ENCODE peak calls at places on chromosomes 3 and 15, in nine cellular contexts. One of them, this sample, is unnamed.

GRCh38 chr15:60859996-60860494 is 369.1 kb downstream of the RORA start:
- DNase-seq in 8988T: no peak
- DNase-seq in HS-5: peak; percentile 75
- DNase-seq in OCI-LY7: no peak
- DNase-seq in breast epithelium: no peak
- DNase-seq in osteocyte: no peak
- DNase-seq in neural progenitor cell: no peak
- DNase-seq in T-cell: no peak
- DNase-seq in C1 segment of cervical spinal cord: no peak
- DNase-seq in this sample: no peak

GRCh38 chr3:150607267-150608065 is 4.3 kb downstream of the SELENOT start:
- DNase-seq in 8988T: no peak
- DNase-seq in HS-5: no peak
- DNase-seq in OCI-LY7: no peak
- DNase-seq in breast epithelium: no peak
- DNase-seq in osteocyte: no peak
- DNase-seq in neural progenitor cell: peak; percentile 74
- DNase-seq in T-cell: no peak
- DNase-seq in C1 segment of cervical spinal cord: no peak
- DNase-seq in this sample: no peak

GRCh38 chr15:70806992-70807712 is 43.8 kb upstream of the UACA start:
- DNase-seq in 8988T: no peak
- DNase-seq in HS-5: no peak
- DNase-seq in OCI-LY7: no peak
- DNase-seq in breast epithelium: no peak
- DNase-seq in osteocyte: no peak
- DNase-seq in neural progenitor cell: no peak
- DNase-seq in T-cell: no peak
- DNase-seq in C1 segment of cervical spinal cord: no peak
- DNase-seq in this sample: no peak

GRCh38 chr15:78298983-78299301 is 467 bp downstream of the SKIC8 start:
- DNase-seq in 8988T: no peak
- DNase-seq in HS-5: no peak
- DNase-seq in OCI-LY7: peak; percentile 24
- DNase-seq in breast epithelium: no peak
- DNase-seq in osteocyte: no peak
- DNase-seq in neural progenitor cell: no peak
- DNase-seq in T-cell: no peak
- DNase-seq in C1 segment of cervical spinal cord: no peak
- DNase-seq in this sample: no peak

GRCh38 chr3:147793841-147794240 is 384.7 kb downstream of the ZIC1 start:
- DNase-seq in 8988T: no peak
- DNase-seq in HS-5: no peak
- DNase-seq in OCI-LY7: no peak
- DNase-seq in breast epithelium: no peak
- DNase-seq in osteocyte: no peak
- DNase-seq in neural progenitor cell: no peak
- DNase-seq in T-cell: no peak
- DNase-seq in C1 segment of cervical spinal cord: no peak
- DNase-seq in this sample: no peak

GRCh38 chr3:185788292-185788691 is 36.5 kb downstream of the IGF2BP2 start:
- DNase-seq in 8988T: no peak
- DNase-seq in HS-5: no peak
- DNase-seq in OCI-LY7: no peak
- DNase-seq in breast epithelium: no peak
- DNase-seq in osteocyte: no peak
- DNase-seq in neural progenitor cell: no peak
- DNase-seq in T-cell: no peak
- DNase-seq in C1 segment of cervical spinal cord: no peak
- DNase-seq in this sample: no peak

GRCh38 chr15:31552482-31553099 is 226.0 kb downstream of the KLF13 start:
- DNase-seq in 8988T: no peak
- DNase-seq in HS-5: no peak
- DNase-seq in OCI-LY7: no peak
- DNase-seq in breast epithelium: no peak
- DNase-seq in osteocyte: no peak
- DNase-seq in neural progenitor cell: no peak
- DNase-seq in T-cell: no peak
- DNase-seq in C1 segment of cervical spinal cord: no peak
- DNase-seq in this sample: peak; percentile 70

GRCh38 chr3:153247331-153248311 is 85.6 kb downstream of the RAP2B start:
- DNase-seq in 8988T: no peak
- DNase-seq in HS-5: no peak
- DNase-seq in OCI-LY7: no peak
- DNase-seq in breast epithelium: no peak
- DNase-seq in osteocyte: no peak
- DNase-seq in neural progenitor cell: no peak
- DNase-seq in T-cell: no peak
- DNase-seq in C1 segment of cervical spinal cord: no peak
- DNase-seq in this sample: no peak

GRCh38 chr3:39099242-39099641 is 8.2 kb downstream of the GORASP1 start:
- DNase-seq in 8988T: no peak
- DNase-seq in HS-5: no peak
- DNase-seq in OCI-LY7: no peak
- DNase-seq in breast epithelium: no peak
- DNase-seq in osteocyte: peak; percentile 72
- DNase-seq in neural progenitor cell: no peak
- DNase-seq in T-cell: no peak
- DNase-seq in C1 segment of cervical spinal cord: no peak
- DNase-seq in this sample: peak; percentile 64

GRCh38 chr3:40829876-40830275 is 305.1 kb downstream of the ZNF621 start:
- DNase-seq in 8988T: no peak
- DNase-seq in HS-5: no peak
- DNase-seq in OCI-LY7: no peak
- DNase-seq in breast epithelium: no peak
- DNase-seq in osteocyte: no peak
- DNase-seq in neural progenitor cell: no peak
- DNase-seq in T-cell: no peak
- DNase-seq in C1 segment of cervical spinal cord: no peak
- DNase-seq in this sample: no peak

GRCh38 chr3:110856916-110857315 is 214.7 kb upstream of the NECTIN3 start:
- DNase-seq in 8988T: no peak
- DNase-seq in HS-5: no peak
- DNase-seq in OCI-LY7: no peak
- DNase-seq in breast epithelium: no peak
- DNase-seq in osteocyte: no peak
- DNase-seq in neural progenitor cell: no peak
- DNase-seq in T-cell: no peak
- DNase-seq in C1 segment of cervical spinal cord: no peak
- DNase-seq in this sample: no peak

GRCh38 chr15:32649336-32649735 is 7.8 kb downstream of the SCG5 start:
- DNase-seq in 8988T: peak; percentile 15
- DNase-seq in HS-5: no peak
- DNase-seq in OCI-LY7: no peak
- DNase-seq in breast epithelium: no peak
- DNase-seq in osteocyte: no peak
- DNase-seq in neural progenitor cell: peak; percentile 56
- DNase-seq in T-cell: no peak
- DNase-seq in C1 segment of cervical spinal cord: no peak
- DNase-seq in this sample: no peak

GRCh38 chr3:111668912-111669488 is 73.9 kb upstream of the ZBED2 start:
- DNase-seq in 8988T: no peak
- DNase-seq in HS-5: no peak
- DNase-seq in OCI-LY7: peak; percentile 74
- DNase-seq in breast epithelium: no peak
- DNase-seq in osteocyte: no peak
- DNase-seq in neural progenitor cell: peak; percentile 68
- DNase-seq in T-cell: no peak
- DNase-seq in C1 segment of cervical spinal cord: no peak
- DNase-seq in this sample: no peak

GRCh38 chr3:191627064-191627463 is 166.1 kb downstream of the PYDC2 start:
- DNase-seq in 8988T: no peak
- DNase-seq in HS-5: no peak
- DNase-seq in OCI-LY7: no peak
- DNase-seq in breast epithelium: no peak
- DNase-seq in osteocyte: no peak
- DNase-seq in neural progenitor cell: peak; percentile 6
- DNase-seq in T-cell: no peak
- DNase-seq in C1 segment of cervical spinal cord: no peak
- DNase-seq in this sample: no peak

GRCh38 chr3:49238274-49239127 is 38.5 kb downstream of the C3orf62 start:
- DNase-seq in 8988T: no peak
- DNase-seq in HS-5: no peak
- DNase-seq in OCI-LY7: peak; percentile 68
- DNase-seq in breast epithelium: no peak
- DNase-seq in osteocyte: no peak
- DNase-seq in neural progenitor cell: no peak
- DNase-seq in T-cell: no peak
- DNase-seq in C1 segment of cervical spinal cord: no peak
- DNase-seq in this sample: peak; percentile 93

GRCh38 chr15:69973102-69973714 is 124.5 kb downstream of the TLE3 start:
- DNase-seq in 8988T: no peak
- DNase-seq in HS-5: peak; percentile 3
- DNase-seq in OCI-LY7: peak; percentile 48
- DNase-seq in breast epithelium: no peak
- DNase-seq in osteocyte: no peak
- DNase-seq in neural progenitor cell: peak; percentile 54
- DNase-seq in T-cell: no peak
- DNase-seq in C1 segment of cervical spinal cord: no peak
- DNase-seq in this sample: no peak

GRCh38 chr3:143158549-143158988 is 39.0 kb downstream of the CHST2 start:
- DNase-seq in 8988T: no peak
- DNase-seq in HS-5: no peak
- DNase-seq in OCI-LY7: no peak
- DNase-seq in breast epithelium: no peak
- DNase-seq in osteocyte: no peak
- DNase-seq in neural progenitor cell: no peak
- DNase-seq in T-cell: no peak
- DNase-seq in C1 segment of cervical spinal cord: no peak
- DNase-seq in this sample: no peak

GRCh38 chr3:134682196-134682880 is 31.5 kb upstream of the KY start:
- DNase-seq in 8988T: no peak
- DNase-seq in HS-5: no peak
- DNase-seq in OCI-LY7: no peak
- DNase-seq in breast epithelium: no peak
- DNase-seq in osteocyte: no peak
- DNase-seq in neural progenitor cell: no peak
- DNase-seq in T-cell: no peak
- DNase-seq in C1 segment of cervical spinal cord: no peak
- DNase-seq in this sample: no peak

GRCh38 chr3:197830308-197830966 is 39.4 kb downstream of the LRCH3 start:
- DNase-seq in 8988T: no peak
- DNase-seq in HS-5: no peak
- DNase-seq in OCI-LY7: no peak
- DNase-seq in breast epithelium: no peak
- DNase-seq in osteocyte: no peak
- DNase-seq in neural progenitor cell: no peak
- DNase-seq in T-cell: no peak
- DNase-seq in C1 segment of cervical spinal cord: no peak
- DNase-seq in this sample: no peak

GRCh38 chr3:105715372-105715771 is 153.4 kb downstream of the CBLB start:
- DNase-seq in 8988T: no peak
- DNase-seq in HS-5: peak; percentile 48
- DNase-seq in OCI-LY7: no peak
- DNase-seq in breast epithelium: no peak
- DNase-seq in osteocyte: no peak
- DNase-seq in neural progenitor cell: no peak
- DNase-seq in T-cell: no peak
- DNase-seq in C1 segment of cervical spinal cord: no peak
- DNase-seq in this sample: no peak

GRCh38 chr3:157999246-157999645 is 107.0 kb downstream of the SHOX2 start:
- DNase-seq in 8988T: no peak
- DNase-seq in HS-5: no peak
- DNase-seq in OCI-LY7: no peak
- DNase-seq in breast epithelium: no peak
- DNase-seq in osteocyte: no peak
- DNase-seq in neural progenitor cell: no peak
- DNase-seq in T-cell: no peak
- DNase-seq in C1 segment of cervical spinal cord: no peak
- DNase-seq in this sample: no peak

GRCh38 chr3:165439765-165440164 is 243.6 kb upstream of the SLITRK3 start:
- DNase-seq in 8988T: no peak
- DNase-seq in HS-5: no peak
- DNase-seq in OCI-LY7: no peak
- DNase-seq in breast epithelium: no peak
- DNase-seq in osteocyte: no peak
- DNase-seq in neural progenitor cell: no peak
- DNase-seq in T-cell: no peak
- DNase-seq in C1 segment of cervical spinal cord: no peak
- DNase-seq in this sample: no peak

GRCh38 chr3:99753268-99753975 is 64.2 kb upstream of the CMSS1 start:
- DNase-seq in 8988T: no peak
- DNase-seq in HS-5: peak; percentile 60
- DNase-seq in OCI-LY7: peak; percentile 48
- DNase-seq in breast epithelium: no peak
- DNase-seq in osteocyte: no peak
- DNase-seq in neural progenitor cell: peak; percentile 79
- DNase-seq in T-cell: no peak
- DNase-seq in C1 segment of cervical spinal cord: no peak
- DNase-seq in this sample: no peak

GRCh38 chr3:30954431-30954830 is 60.0 kb upstream of the GADL1 start:
- DNase-seq in 8988T: no peak
- DNase-seq in HS-5: no peak
- DNase-seq in OCI-LY7: no peak
- DNase-seq in breast epithelium: no peak
- DNase-seq in osteocyte: no peak
- DNase-seq in neural progenitor cell: no peak
- DNase-seq in T-cell: no peak
- DNase-seq in C1 segment of cervical spinal cord: no peak
- DNase-seq in this sample: peak; percentile 26

GRCh38 chr15:59917504-59918157 is 86.5 kb upstream of the FOXB1 start:
- DNase-seq in 8988T: no peak
- DNase-seq in HS-5: no peak
- DNase-seq in OCI-LY7: peak; percentile 53
- DNase-seq in breast epithelium: peak; percentile 55
- DNase-seq in osteocyte: no peak
- DNase-seq in neural progenitor cell: peak; percentile 89
- DNase-seq in T-cell: peak; percentile 27
- DNase-seq in C1 segment of cervical spinal cord: no peak
- DNase-seq in this sample: no peak

GRCh38 chr3:61914277-61914676 is 352.9 kb downstream of the PTPRG start:
- DNase-seq in 8988T: no peak
- DNase-seq in HS-5: no peak
- DNase-seq in OCI-LY7: no peak
- DNase-seq in breast epithelium: no peak
- DNase-seq in osteocyte: no peak
- DNase-seq in neural progenitor cell: no peak
- DNase-seq in T-cell: no peak
- DNase-seq in C1 segment of cervical spinal cord: no peak
- DNase-seq in this sample: no peak

GRCh38 chr3:80682951-80683350 is 915.2 kb upstream of the ROBO1 start:
- DNase-seq in 8988T: no peak
- DNase-seq in HS-5: no peak
- DNase-seq in OCI-LY7: no peak
- DNase-seq in breast epithelium: no peak
- DNase-seq in osteocyte: no peak
- DNase-seq in neural progenitor cell: no peak
- DNase-seq in T-cell: no peak
- DNase-seq in C1 segment of cervical spinal cord: no peak
- DNase-seq in this sample: no peak